ENCODE peak calls at places on chromosomes 16 and 17, in nine cellular contexts. M, L, E, S, Y, G, Z, U and K are unnamed samples.

GRCh38 chr16:28534542-28535373 is 4.0 kb downstream of the NUPR1 start:
- DNase-seq in E (peak; percentile 7), Z (no peak), G (no peak), M (peak; percentile 40), S (no peak), Y (no peak), L (no peak), U (no peak), K (no peak)

GRCh38 chr17:16250635-16251034 is 33.6 kb downstream of the PIGL start:
- DNase-seq in G (no peak), Y (no peak), S (no peak), Z (no peak), E (peak; percentile 35), M (no peak), L (no peak), U (no peak), K (no peak)

GRCh38 chr17:3400008-3400407 is 1.8 kb upstream of the OR1E1 start:
- DNase-seq in U (no peak), E (no peak), Z (no peak), Y (no peak), S (no peak), G (no peak), L (no peak), M (no peak), K (no peak)

GRCh38 chr17:78611636-78612035 is 34.4 kb upstream of the DNAH17 start:
- DNase-seq in M (no peak), E (no peak), U (no peak), L (no peak), S (no peak), G (no peak), Z (no peak), Y (no peak), K (peak; percentile 55)

GRCh38 chr17:1398900-1399299 is 1.1 kb downstream of the YWHAE start:
- DNase-seq in S (no peak), M (no peak), U (no peak), L (no peak), Z (no peak), G (peak; percentile 37), Y (no peak), E (no peak), K (peak; percentile 46)

GRCh38 chr16:84360170-84360569 is 8.2 kb upstream of the ATP2C2 start:
- DNase-seq in G (no peak), Z (no peak), M (no peak), Y (no peak), S (peak; percentile 6), U (no peak), E (no peak), L (peak; percentile 76), K (no peak)

GRCh38 chr17:55726440-55726839 is 3.8 kb upstream of the TMEM100 start:
- DNase-seq in M (peak; percentile 28), L (no peak), E (peak; percentile 95), Y (peak; percentile 85), U (no peak), G (peak; percentile 34), Z (no peak), S (no peak), K (peak; percentile 49)

GRCh38 chr17:72714357-72714966 is 378.0 kb downstream of the SLC39A11 start:
- DNase-seq in M (no peak), E (no peak), G (peak; percentile 79), Y (no peak), S (no peak), U (no peak), Z (no peak), L (no peak), K (no peak)

GRCh38 chr16:4937782-4938682 is 1.1 kb upstream of the PPL start:
- DNase-seq in S (no peak), E (no peak), M (no peak), Z (no peak), Y (no peak), L (no peak), U (no peak), G (no peak), K (no peak)

GRCh38 chr17:34414338-34414737 is 51.3 kb upstream of the CCL1 start:
- DNase-seq in S (no peak), Y (no peak), E (no peak), L (no peak), M (no peak), U (no peak), G (no peak), Z (no peak), K (no peak)

GRCh38 chr17:50274142-50274944 is at the start of gene TMEM92:
- DNase-seq in U (no peak), E (no peak), M (no peak), Y (no peak), Z (no peak), L (peak; percentile 30), G (peak; percentile 71), S (no peak), K (no peak)

GRCh38 chr17:37742114-37742761 is 2.6 kb downstream of the HNF1B start:
- DNase-seq in L (no peak), E (no peak), U (no peak), S (no peak), Z (no peak), G (peak; percentile 59), Y (no peak), M (no peak), K (no peak)

GRCh38 chr16:30867747-30868146 is 26.1 kb downstream of the BCL7C start:
- DNase-seq in S (no peak), G (peak; percentile 42), Z (no peak), Y (no peak), U (no peak), M (no peak), E (no peak), L (no peak), K (peak; percentile 24)

GRCh38 chr17:20968913-20969616 is 73.7 kb downstream of the USP22 start:
- DNase-seq in L (no peak), Z (no peak), U (no peak), G (no peak), S (no peak), E (no peak), Y (no peak), M (no peak), K (no peak)

GRCh38 chr16:18800674-18801196 is 614 bp downstream of the ARL6IP1 start:
- DNase-seq in L (no peak), Z (no peak), G (no peak), M (no peak), Y (no peak), U (no peak), S (no peak), E (no peak), K (no peak)

GRCh38 chr16:85894266-85894665 is 4.7 kb upstream of the IRF8 start:
- DNase-seq in Y (no peak), M (no peak), E (no peak), G (peak; percentile 31), L (no peak), Z (no peak), U (no peak), S (no peak), K (no peak)

GRCh38 chr17:37813753-37814152 is 68.9 kb upstream of the HNF1B start:
- DNase-seq in Y (peak; percentile 63), G (peak; percentile 89), M (no peak), S (no peak), U (no peak), E (peak; percentile 75), L (peak; percentile 99), Z (no peak), K (peak; percentile 89)